ENCODE peak calls at places on chromosomes 7 and 10, in four cellular contexts. A is HCT116, C is HepG2, M is K562. F is an unnamed sample.

GRCh38 chr7:31114593-31115343 is 62.7 kb downstream of the ADCYAP1R1 start:
- DNase-seq in A (no peak), M (no peak), C (no peak), F (peak)

GRCh38 chr7:55556031-55556430 is 16.3 kb downstream of the VOPP1 start:
- DNase-seq in A (no peak), C (no peak), M (no peak), F (no peak)

GRCh38 chr7:27462575-27463270 is 200.0 kb downstream of the HIBADH start:
- DNase-seq in M (no peak), A (no peak), C (no peak), F (no peak)

GRCh38 chr10:11197266-11197712 is 179.6 kb downstream of the CELF2 start:
- DNase-seq in A (no peak), C (no peak), M (peak), F (no peak)

GRCh38 chr7:44541-44896 is 147.9 kb upstream of the FAM20C start:
- DNase-seq in M (no peak), C (no peak), A (no peak), F (no peak)

GRCh38 chr7:2928613-2929311 is 84.7 kb upstream of the GNA12 start:
- DNase-seq in C (no peak), M (no peak), A (no peak), F (no peak)

GRCh38 chr7:132065973-132066611 is 509.7 kb upstream of the PODXL start:
- DNase-seq in C (no peak), M (no peak), A (no peak), F (no peak)

GRCh38 chr7:100476903-100477870 is 1.8 kb downstream of the TSC22D4 start:
- DNase-seq in C (no peak), M (peak), A (no peak), F (no peak)

GRCh38 chr10:78700413-78700812 is 368.4 kb upstream of the ZMIZ1 start:
- DNase-seq in C (no peak), M (no peak), A (no peak), F (no peak)

GRCh38 chr7:150432915-150433892 is 17.2 kb upstream of the GIMAP8 start:
- DNase-seq in A (no peak), C (no peak), M (peak), F (no peak)

GRCh38 chr10:72694476-72695369 is 2.8 kb downstream of the MCU start:
- DNase-seq in A (no peak), M (peak), C (peak), F (no peak)

GRCh38 chr7:134545918-134546317 is 3.0 kb upstream of the AKR1B15 start:
- DNase-seq in M (no peak), A (no peak), C (no peak), F (no peak)

GRCh38 chr10:33703897-33704825 is 369.7 kb upstream of the NRP1 start:
- DNase-seq in C (no peak), A (no peak), M (no peak), F (no peak)

GRCh38 chr10:48498940-48499510 is 105.8 kb downstream of the ARHGAP22 start:
- DNase-seq in C (no peak), A (no peak), M (no peak), F (no peak)

GRCh38 chr7:30596043-30596641 is 1.5 kb downstream of the GARS1 start:
- DNase-seq in C (peak), M (peak), A (no peak), F (no peak)

GRCh38 chr10:32373496-32373895 is 26.5 kb upstream of the EPC1 start:
- DNase-seq in C (no peak), A (no peak), M (no peak), F (no peak)

GRCh38 chr7:102931757-102932156 is 19.0 kb downstream of the LRRC17 start:
- DNase-seq in C (no peak), M (no peak), A (no peak), F (no peak)

GRCh38 chr7:44100458-44101303 is 3.5 kb upstream of the AEBP1 start:
- DNase-seq in C (no peak), A (no peak), M (no peak), F (no peak)

GRCh38 chr10:29948971-29949370 is 110.4 kb downstream of the JCAD start:
- DNase-seq in A (no peak), C (no peak), M (no peak), F (no peak)

GRCh38 chr7:155992107-155992506 is 179.8 kb upstream of the SHH start:
- DNase-seq in A (no peak), M (no peak), C (no peak), F (no peak)
- TF ChIP-seq ZNF274 in A (no peak), M (no peak), C (no peak), F (no peak)

DNA sequence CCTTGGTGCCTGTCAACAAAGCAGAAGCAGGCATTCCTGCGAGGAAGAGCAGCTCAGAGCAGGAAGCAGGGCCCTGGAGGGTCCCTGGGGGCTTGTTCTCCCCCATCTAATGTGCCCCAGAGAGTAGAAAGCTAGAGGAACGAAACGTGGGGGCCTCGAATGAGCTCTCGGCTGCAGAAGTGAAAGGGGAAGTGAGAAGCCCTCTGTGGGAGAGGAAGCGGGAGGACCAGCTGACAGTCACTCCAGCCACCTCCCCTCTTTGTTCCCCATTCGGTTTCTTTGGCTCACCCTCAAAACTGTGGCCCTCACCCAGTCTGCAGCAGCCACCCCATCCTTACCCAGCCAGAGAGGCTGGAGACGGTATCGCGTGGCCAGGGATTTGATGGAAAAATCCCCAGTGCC is 25.0 kb downstream of the C10orf105 start:
- DNase-seq in C (no peak), A (no peak), M (no peak), F (no peak)
- TF ChIP-seq ZNF274 in C (no peak), A (no peak), M (no peak), F (no peak)

DNA sequence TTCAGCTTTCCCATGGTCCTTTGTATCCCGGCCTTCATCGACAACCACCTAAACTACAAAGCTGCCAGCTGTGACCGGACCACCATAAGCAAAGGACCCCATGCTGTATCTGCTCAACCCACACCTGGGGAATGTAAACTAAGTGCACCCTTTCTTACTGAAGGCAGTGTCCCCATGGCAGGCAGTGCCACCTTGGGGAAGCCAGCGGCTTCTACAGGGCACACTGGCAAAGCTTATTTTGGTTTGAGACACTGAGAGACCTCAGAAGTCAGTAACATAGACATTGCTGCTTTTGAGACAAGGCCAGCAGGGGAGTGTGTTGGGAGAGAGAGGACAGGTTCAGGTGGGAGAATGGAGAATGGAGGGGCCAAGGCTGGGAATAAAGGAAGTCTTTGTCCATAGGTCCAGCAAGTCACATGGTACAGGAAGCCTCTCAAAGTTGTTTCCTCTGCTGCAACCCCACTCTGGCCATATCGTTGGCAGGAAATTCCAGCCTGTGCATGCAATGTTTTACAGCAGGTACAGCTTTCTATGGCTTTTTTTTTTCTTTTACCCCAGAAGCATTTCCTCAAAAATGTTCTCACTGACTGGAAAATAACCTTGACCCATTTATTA is 85.9 kb upstream of the NPVF start:
- DNase-seq in M (no peak), A (no peak), C (no peak), F (no peak)
- TF ChIP-seq ZNF274 in M (no peak), A (no peak), C (no peak), F (no peak)

DNA sequence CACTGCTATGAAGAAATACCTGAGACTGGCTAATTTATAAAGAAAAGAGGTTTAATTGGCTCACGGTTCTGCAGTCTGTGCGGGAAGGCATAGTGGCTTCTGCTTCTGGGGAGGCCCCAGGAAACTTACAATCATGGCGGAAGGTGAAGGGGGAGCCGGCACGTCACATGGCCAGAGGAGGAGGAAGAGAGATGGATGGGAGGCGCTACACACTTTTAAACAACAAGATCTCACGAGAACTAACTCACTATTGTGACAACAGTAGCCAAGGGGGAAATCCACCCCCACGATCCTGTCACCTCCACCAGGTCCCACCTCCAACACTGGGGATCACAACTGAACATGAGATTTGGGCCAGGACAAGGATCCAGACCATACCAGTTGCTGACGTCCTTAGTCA is 26.5 kb upstream of the INPP5A start:
- DNase-seq in A (no peak), C (no peak), M (peak), F (no peak)
- TF ChIP-seq ZNF274 in A (no peak), C (no peak), M (no peak), F (no peak)

GRCh38 chr10:89785095-89785494 is 83.7 kb downstream of the KIF20B start:
- DNase-seq in M (peak), A (no peak), C (no peak), F (no peak)
- TF ChIP-seq ZNF274 in M (no peak), A (no peak), C (no peak), F (no peak)

DNA sequence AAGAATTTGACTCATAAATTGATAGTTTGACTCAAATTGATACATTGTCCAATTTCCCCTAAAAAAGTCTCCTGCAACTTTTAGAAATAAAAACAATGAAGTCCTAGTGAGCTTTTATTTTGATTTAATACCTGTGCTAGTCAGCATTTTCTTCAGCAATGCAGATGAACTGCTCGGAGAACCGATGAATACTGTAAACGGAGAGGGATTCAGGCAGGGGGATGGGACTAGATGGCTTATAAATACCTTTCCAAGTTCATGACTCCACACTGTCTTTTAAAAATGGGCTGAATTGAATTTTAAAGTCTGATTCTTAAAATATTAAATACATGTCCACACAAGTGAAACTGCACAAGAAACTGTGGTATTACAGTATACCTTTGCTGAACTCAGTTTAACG is 12.7 kb downstream of the EEPD1 start:
- DNase-seq in C (no peak), A (no peak), M (no peak), F (no peak)
- TF ChIP-seq ZNF274 in C (no peak), A (no peak), M (no peak), F (no peak)

GRCh38 chr10:77180104-77180503 is 457.5 kb downstream of the KCNMA1 start:
- DNase-seq in M (no peak), A (no peak), C (no peak), F (no peak)
- TF ChIP-seq ZNF274 in M (no peak), A (no peak), C (no peak), F (no peak)

GRCh38 chr7:139660317-139661042 is 117.3 kb downstream of the HIPK2 start:
- DNase-seq in A (no peak), C (peak), M (peak), F (no peak)
- TF ChIP-seq ZNF274 in A (no peak), C (no peak), M (no peak), F (no peak)

DNA sequence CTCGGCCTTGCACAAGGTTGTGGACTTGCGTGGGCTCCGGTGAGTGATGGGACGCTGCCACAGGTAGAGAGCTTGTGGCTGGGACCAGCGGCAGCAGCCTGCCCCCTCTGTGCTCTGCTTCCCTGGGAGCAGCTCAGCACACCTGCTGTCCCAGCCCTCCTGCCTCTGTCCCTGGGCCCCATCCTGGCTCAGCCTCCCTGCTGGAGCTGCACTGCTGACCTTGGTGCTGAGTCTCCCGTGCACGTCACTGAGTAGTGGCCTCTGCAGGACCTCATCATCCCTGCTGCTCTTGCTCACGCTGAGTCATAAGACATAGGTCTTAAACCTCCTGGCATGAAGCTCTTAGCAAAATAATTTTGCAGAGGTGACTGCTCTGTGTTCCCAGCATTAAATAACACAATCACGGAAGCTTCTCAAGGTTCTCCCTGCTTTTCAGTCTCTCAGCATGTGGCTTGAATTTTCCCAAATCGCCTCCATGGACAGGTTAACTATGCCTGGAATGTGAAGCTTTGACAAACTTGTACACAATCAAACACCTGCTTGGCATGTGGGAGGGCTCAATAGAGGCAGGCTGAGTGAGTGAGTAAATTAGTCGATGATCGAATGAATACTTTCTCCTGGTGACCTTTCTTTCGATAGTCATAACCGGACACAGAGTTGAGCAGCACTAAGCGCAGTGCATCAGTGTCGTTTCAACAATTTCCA is 63.8 kb upstream of the NPS start:
- DNase-seq in A (no peak), C (no peak), M (no peak), F (no peak)
- TF ChIP-seq ZNF274 in A (no peak), C (no peak), M (no peak), F (no peak)

DNA sequence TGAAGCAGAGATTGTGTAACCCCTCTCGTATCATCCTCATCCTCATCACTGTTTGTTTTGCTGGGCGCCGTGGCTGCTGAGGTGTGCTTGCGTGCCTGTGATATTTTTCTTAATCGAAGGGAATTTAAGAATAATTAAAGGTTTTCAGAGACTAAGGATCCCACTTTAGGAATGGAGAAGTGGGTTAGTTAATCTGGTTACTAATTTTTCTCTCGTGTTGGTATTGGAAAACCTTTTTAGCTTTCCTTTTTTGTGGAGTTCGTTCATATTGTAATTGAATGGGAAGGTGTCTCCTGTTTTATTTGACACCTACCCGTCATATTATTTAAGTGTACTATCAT is 1.3 kb downstream of the UBN2 start:
- DNase-seq in C (no peak), A (no peak), M (no peak), F (no peak)
- TF ChIP-seq ZNF274 in C (no peak), A (no peak), M (no peak), F (no peak)